ENCODE peak calls at places on chromosomes 7 and 10, in eight cellular contexts. D, W, C, U, Q, A, R and T are unnamed samples.

GRCh38 chr10:112313234-112313633 is 30.0 kb downstream of the TECTB start:
- DNase-seq in D (no peak), W (no peak), C (no peak), U (no peak), Q (no peak), A (no peak), R (no peak), T (no peak)

GRCh38 chr7:77354484-77354883 is 61.7 kb downstream of the GSAP start:
- DNase-seq in D (no peak), W (no peak), C (no peak), U (no peak), Q (no peak), A (no peak), R (no peak), T (no peak)

GRCh38 chr10:75107756-75108683 is 3.4 kb upstream of the SAMD8 start:
- DNase-seq in D (no peak), W (no peak), C (no peak), U (no peak), Q (no peak), A (no peak), R (peak), T (no peak)

GRCh38 chr7:13312327-13312726 is 624.9 kb downstream of the ARL4A start:
- DNase-seq in D (no peak), W (no peak), C (no peak), U (no peak), Q (no peak), A (no peak), R (no peak), T (no peak)

GRCh38 chr10:91607661-91608442 is 25.0 kb downstream of the PPP1R3C start:
- DNase-seq in D (no peak), W (peak), C (no peak), U (no peak), Q (no peak), A (no peak), R (no peak), T (no peak)

GRCh38 chr10:74677951-74678350 is 148.4 kb upstream of the KAT6B start:
- DNase-seq in D (no peak), W (no peak), C (no peak), U (no peak), Q (no peak), A (peak), R (no peak), T (no peak)

GRCh38 chr7:80309971-80310549 is 175.4 kb downstream of the GNAI1 start:
- DNase-seq in D (no peak), W (no peak), C (no peak), U (no peak), Q (no peak), A (no peak), R (no peak), T (no peak)

GRCh38 chr7:50497968-50498367 is 47.8 kb upstream of the FIGNL1 start:
- DNase-seq in D (peak), W (no peak), C (no peak), U (no peak), Q (no peak), A (no peak), R (no peak), T (no peak)

GRCh38 chr7:25707733-25708132 is 444.3 kb upstream of the NFE2L3 start:
- DNase-seq in D (no peak), W (no peak), C (no peak), U (peak), Q (no peak), A (no peak), R (no peak), T (no peak)

GRCh38 chr7:147775564-147775963 is 815.0 kb upstream of the C7orf33 start:
- DNase-seq in D (no peak), W (peak), C (no peak), U (no peak), Q (no peak), A (no peak), R (no peak), T (no peak)

GRCh38 chr7:80941206-80941758 is 22.4 kb upstream of the SEMA3C start:
- DNase-seq in D (peak), W (no peak), C (no peak), U (peak), Q (no peak), A (no peak), R (no peak), T (no peak)